ENCODE peak calls at places on chromosomes 7 and 10, in eight cellular contexts. One of them, this sample, is unnamed. For H3K4me1, the result is how much of the 10 kb centered on the place peaks cover.

GRCh38 chr7:116569737-116570136 is 44.9 kb downstream of the CAV1 start:
- DNase-seq in Panc1: no peak
- DNase-seq in left ventricle myocardium inferior: no peak
- DNase-seq in ovary: no peak
- DNase-seq in breast epithelium: no peak
- DNase-seq in uterus: no peak
- DNase-seq in right cardiac atrium: no peak
- DNase-seq in astrocyte: peak
- DNase-seq in this sample: no peak

GRCh38 chr7:129401228-129401967 is 32.8 kb upstream of the STRIP2 start:
- DNase-seq in ovary: no peak
- DNase-seq in breast epithelium: no peak
- DNase-seq in uterus: no peak
- DNase-seq in left ventricle myocardium inferior: no peak
- DNase-seq in astrocyte: no peak
- DNase-seq in right cardiac atrium: no peak
- DNase-seq in Panc1: no peak
- DNase-seq in this sample: no peak

GRCh38 chr7:99694201-99694911 is 14.6 kb upstream of the CYP3A5 start:
- DNase-seq in left ventricle myocardium inferior: no peak
- DNase-seq in astrocyte: no peak
- DNase-seq in breast epithelium: no peak
- DNase-seq in ovary: no peak
- DNase-seq in right cardiac atrium: no peak
- DNase-seq in Panc1: no peak
- DNase-seq in uterus: no peak
- DNase-seq in this sample: no peak

GRCh38 chr10:119651514-119652327 is 541 bp downstream of the BAG3 start:
- DNase-seq in ovary: peak
- DNase-seq in uterus: peak
- DNase-seq in left ventricle myocardium inferior: peak
- DNase-seq in astrocyte: no peak
- DNase-seq in Panc1: no peak
- DNase-seq in right cardiac atrium: peak
- DNase-seq in breast epithelium: no peak
- DNase-seq in this sample: peak

GRCh38 chr10:128063736-128064614 is 62.2 kb downstream of the MKI67 start:
- DNase-seq in right cardiac atrium: no peak
- DNase-seq in breast epithelium: no peak
- DNase-seq in Panc1: no peak
- DNase-seq in astrocyte: no peak
- DNase-seq in left ventricle myocardium inferior: no peak
- DNase-seq in ovary: no peak
- DNase-seq in uterus: no peak
- DNase-seq in this sample: no peak

GRCh38 chr7:41785265-41785664 is 82.4 kb upstream of the INHBA start:
- DNase-seq in ovary: no peak
- DNase-seq in astrocyte: no peak
- DNase-seq in right cardiac atrium: no peak
- DNase-seq in left ventricle myocardium inferior: no peak
- DNase-seq in Panc1: no peak
- DNase-seq in breast epithelium: no peak
- DNase-seq in uterus: no peak
- DNase-seq in this sample: no peak

GRCh38 chr7:30877010-30877740 is 34.5 kb upstream of the AQP1 start:
- DNase-seq in left ventricle myocardium inferior: no peak
- DNase-seq in Panc1: no peak
- DNase-seq in astrocyte: peak
- DNase-seq in breast epithelium: no peak
- DNase-seq in uterus: no peak
- DNase-seq in right cardiac atrium: no peak
- DNase-seq in ovary: no peak
- DNase-seq in this sample: no peak

GRCh38 chr10:70552585-70552984 is 50.0 kb downstream of the PRF1 start:
- DNase-seq in right cardiac atrium: no peak
- DNase-seq in left ventricle myocardium inferior: no peak
- DNase-seq in astrocyte: no peak
- DNase-seq in Panc1: no peak
- DNase-seq in breast epithelium: no peak
- DNase-seq in ovary: no peak
- DNase-seq in uterus: no peak
- DNase-seq in this sample: no peak

GRCh38 chr7:82859106-82859850 is 303.4 kb downstream of the PCLO start:
- DNase-seq in astrocyte: peak
- DNase-seq in uterus: no peak
- DNase-seq in Panc1: no peak
- DNase-seq in ovary: no peak
- DNase-seq in right cardiac atrium: no peak
- DNase-seq in left ventricle myocardium inferior: no peak
- DNase-seq in breast epithelium: no peak
- DNase-seq in this sample: no peak

GRCh38 chr10:101118031-101118430 is 13.1 kb upstream of the TLX1 start:
- DNase-seq in right cardiac atrium: no peak
- DNase-seq in ovary: no peak
- DNase-seq in breast epithelium: no peak
- DNase-seq in uterus: no peak
- DNase-seq in left ventricle myocardium inferior: no peak
- DNase-seq in astrocyte: no peak
- DNase-seq in Panc1: no peak
- DNase-seq in this sample: no peak

GRCh38 chr7:25228386-25228785 is at the start of gene NPVF:
- DNase-seq in breast epithelium: no peak
- DNase-seq in right cardiac atrium: no peak
- DNase-seq in ovary: no peak
- DNase-seq in Panc1: no peak
- DNase-seq in left ventricle myocardium inferior: no peak
- DNase-seq in uterus: no peak
- DNase-seq in astrocyte: no peak
- DNase-seq in this sample: no peak

GRCh38 chr7:34497153-34497777 is 160.8 kb upstream of the NPSR1 start:
- DNase-seq in breast epithelium: no peak
- DNase-seq in left ventricle myocardium inferior: no peak
- DNase-seq in uterus: no peak
- DNase-seq in astrocyte: no peak
- DNase-seq in ovary: no peak
- DNase-seq in Panc1: no peak
- DNase-seq in right cardiac atrium: no peak
- DNase-seq in this sample: no peak

GRCh38 chr10:113053881-113054280 is 103.8 kb downstream of the TCF7L2 start:
- DNase-seq in left ventricle myocardium inferior: no peak
- DNase-seq in Panc1: no peak
- DNase-seq in astrocyte: peak
- DNase-seq in breast epithelium: no peak
- DNase-seq in right cardiac atrium: no peak
- DNase-seq in ovary: no peak
- DNase-seq in uterus: no peak
- DNase-seq in this sample: no peak
- H3K4me1 ChIP-seq in left ventricle myocardium inferior: half or more
- H3K4me1 ChIP-seq in Panc1: half or more
- H3K4me1 ChIP-seq in astrocyte: half or more
- H3K4me1 ChIP-seq in breast epithelium: under half
- H3K4me1 ChIP-seq in right cardiac atrium: under half
- H3K4me1 ChIP-seq in ovary: half or more
- H3K4me1 ChIP-seq in uterus: under half
- H3K4me1 ChIP-seq in this sample: under half

GRCh38 chr10:95841711-95842498 is 65.9 kb upstream of the CC2D2B start:
- DNase-seq in right cardiac atrium: no peak
- DNase-seq in left ventricle myocardium inferior: no peak
- DNase-seq in uterus: no peak
- DNase-seq in breast epithelium: no peak
- DNase-seq in ovary: no peak
- DNase-seq in Panc1: no peak
- DNase-seq in astrocyte: peak
- DNase-seq in this sample: no peak
- H3K27ac ChIP-seq in right cardiac atrium: peak
- H3K27ac ChIP-seq in left ventricle myocardium inferior: peak
- H3K27ac ChIP-seq in uterus: peak
- H3K27ac ChIP-seq in breast epithelium: peak
- H3K27ac ChIP-seq in ovary: no peak
- H3K27ac ChIP-seq in Panc1: no peak
- H3K27ac ChIP-seq in astrocyte: no peak
- H3K27ac ChIP-seq in this sample: peak

GRCh38 chr7:5713124-5713912 is 68.1 kb downstream of the RNF216 start:
- DNase-seq in left ventricle myocardium inferior: no peak
- DNase-seq in Panc1: no peak
- DNase-seq in breast epithelium: no peak
- DNase-seq in right cardiac atrium: no peak
- DNase-seq in ovary: no peak
- DNase-seq in astrocyte: no peak
- DNase-seq in uterus: no peak
- DNase-seq in this sample: no peak

GRCh38 chr7:5712566-5712965 is 68.9 kb downstream of the RNF216 start:
- DNase-seq in breast epithelium: no peak
- DNase-seq in right cardiac atrium: no peak
- DNase-seq in uterus: no peak
- DNase-seq in left ventricle myocardium inferior: no peak
- DNase-seq in Panc1: no peak
- DNase-seq in ovary: no peak
- DNase-seq in astrocyte: no peak
- DNase-seq in this sample: no peak

GRCh38 chr7:5709347-5709950 is 72.0 kb downstream of the RNF216 start:
- DNase-seq in breast epithelium: no peak
- DNase-seq in uterus: no peak
- DNase-seq in Panc1: no peak
- DNase-seq in right cardiac atrium: no peak
- DNase-seq in astrocyte: no peak
- DNase-seq in left ventricle myocardium inferior: no peak
- DNase-seq in ovary: no peak
- DNase-seq in this sample: no peak

GRCh38 chr7:5711419-5711818 is 70.0 kb downstream of the RNF216 start:
- DNase-seq in breast epithelium: no peak
- DNase-seq in Panc1: no peak
- DNase-seq in astrocyte: no peak
- DNase-seq in ovary: no peak
- DNase-seq in uterus: no peak
- DNase-seq in right cardiac atrium: no peak
- DNase-seq in left ventricle myocardium inferior: no peak
- DNase-seq in this sample: no peak

DNA sequence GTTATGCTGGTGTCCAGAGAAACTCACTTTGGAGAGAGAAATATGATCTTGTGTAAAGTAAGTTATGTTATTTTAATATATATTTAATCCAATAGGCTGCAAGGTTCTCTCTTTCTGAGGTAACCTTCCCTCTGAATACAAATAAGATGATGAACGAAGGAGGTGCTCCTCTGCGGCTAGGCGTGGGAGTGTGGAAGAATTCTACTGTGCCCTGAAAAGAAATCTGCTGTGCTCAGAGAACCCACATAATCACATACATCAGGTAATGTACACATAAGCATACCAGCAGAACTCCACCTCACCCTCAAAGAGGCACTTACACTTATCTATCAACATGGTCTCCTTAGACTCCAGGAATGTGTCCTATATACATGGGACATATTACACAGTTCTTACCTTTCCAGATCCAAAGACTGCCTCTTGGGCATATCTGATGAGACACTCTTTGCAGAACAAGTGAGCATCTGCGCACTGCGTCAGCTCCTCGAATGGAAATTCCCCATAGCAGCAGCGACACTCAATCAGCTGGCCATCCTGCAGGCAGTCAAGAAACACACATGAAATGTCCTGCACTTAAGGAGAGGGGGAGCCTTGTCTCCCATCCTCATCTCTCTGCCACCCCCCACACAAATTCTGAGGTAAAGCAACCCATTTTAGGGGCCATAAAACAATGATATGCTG is 66.7 kb downstream of the RNF216 start:
- DNase-seq in uterus: no peak
- DNase-seq in breast epithelium: no peak
- DNase-seq in right cardiac atrium: no peak
- DNase-seq in left ventricle myocardium inferior: no peak
- DNase-seq in ovary: no peak
- DNase-seq in astrocyte: no peak
- DNase-seq in Panc1: no peak
- DNase-seq in this sample: no peak
- H3K4me1 ChIP-seq in uterus: under half
- H3K4me1 ChIP-seq in breast epithelium: under half
- H3K4me1 ChIP-seq in right cardiac atrium: under half
- H3K4me1 ChIP-seq in left ventricle myocardium inferior: under half
- H3K4me1 ChIP-seq in ovary: under half
- H3K4me1 ChIP-seq in astrocyte: under half
- H3K4me1 ChIP-seq in Panc1: under half
- H3K4me1 ChIP-seq in this sample: under half

GRCh38 chr10:87092861-87093460 is 1.7 kb downstream of the GLUD1 start:
- DNase-seq in right cardiac atrium: no peak
- DNase-seq in Panc1: no peak
- DNase-seq in ovary: no peak
- DNase-seq in left ventricle myocardium inferior: no peak
- DNase-seq in astrocyte: peak
- DNase-seq in breast epithelium: no peak
- DNase-seq in uterus: no peak
- DNase-seq in this sample: no peak

GRCh38 chr10:87095241-87095945 is 387 bp downstream of the SHLD2 start:
- DNase-seq in uterus: peak
- DNase-seq in left ventricle myocardium inferior: peak
- DNase-seq in astrocyte: peak
- DNase-seq in ovary: peak
- DNase-seq in breast epithelium: peak
- DNase-seq in Panc1: no peak
- DNase-seq in right cardiac atrium: peak
- DNase-seq in this sample: peak

GRCh38 chr10:87092356-87092860 is 2.2 kb downstream of the GLUD1 start:
- DNase-seq in ovary: no peak
- DNase-seq in uterus: no peak
- DNase-seq in breast epithelium: no peak
- DNase-seq in Panc1: no peak
- DNase-seq in left ventricle myocardium inferior: no peak
- DNase-seq in right cardiac atrium: no peak
- DNase-seq in astrocyte: peak
- DNase-seq in this sample: no peak

GRCh38 chr10:87093461-87094372 is 926 bp downstream of the GLUD1 start:
- DNase-seq in breast epithelium: peak
- DNase-seq in left ventricle myocardium inferior: peak
- DNase-seq in astrocyte: peak
- DNase-seq in uterus: peak
- DNase-seq in ovary: peak
- DNase-seq in Panc1: no peak
- DNase-seq in right cardiac atrium: peak
- DNase-seq in this sample: peak

DNA sequence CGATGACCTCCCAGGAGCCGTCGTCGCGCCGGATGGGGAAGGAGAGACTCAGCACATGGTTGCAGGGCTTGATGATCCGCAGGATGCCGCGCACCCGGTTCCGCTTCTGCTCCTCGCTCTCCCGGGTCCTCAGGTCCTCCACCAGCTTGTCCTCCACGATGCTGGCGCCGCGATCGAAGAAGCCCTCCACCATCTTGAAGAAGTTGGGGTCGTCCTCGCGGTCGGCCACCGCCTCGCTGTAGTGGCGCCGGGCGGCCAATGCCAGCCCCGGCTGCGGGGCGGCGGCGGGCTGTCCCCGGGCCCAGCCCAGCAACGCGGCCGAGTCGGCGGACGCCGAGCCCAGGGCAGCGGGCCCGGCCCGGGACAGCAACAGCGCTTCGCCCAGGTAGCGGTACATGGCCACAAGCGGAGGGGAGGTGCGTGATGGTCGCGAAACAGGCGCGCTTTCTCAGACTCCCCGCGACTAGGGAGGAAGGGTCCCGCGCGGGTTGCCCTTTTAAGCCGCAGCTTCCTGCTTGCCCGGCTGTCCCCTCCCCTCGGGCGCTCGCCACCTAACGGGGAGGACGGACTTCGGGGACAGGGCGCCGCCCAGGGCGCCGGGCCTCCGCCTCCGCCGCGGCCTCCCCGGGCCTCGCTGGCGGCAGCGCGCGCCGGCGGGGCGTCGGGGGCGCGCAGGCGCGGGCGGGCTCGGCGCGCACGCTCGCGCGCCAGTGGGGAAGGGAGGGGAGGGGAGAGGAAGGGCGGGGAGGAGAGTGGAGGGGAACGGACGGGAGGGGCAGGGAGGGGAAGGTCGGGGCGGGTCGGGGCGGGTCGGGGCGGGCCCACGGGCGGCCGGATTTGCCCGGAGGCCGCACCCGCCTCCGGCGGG is at the start of the genes GLUD1 and SHLD2:
- DNase-seq in uterus: peak
- DNase-seq in Panc1: no peak
- DNase-seq in astrocyte: peak
- DNase-seq in left ventricle myocardium inferior: peak
- DNase-seq in breast epithelium: peak
- DNase-seq in right cardiac atrium: peak
- DNase-seq in ovary: peak
- DNase-seq in this sample: peak
- H3K27ac ChIP-seq in uterus: peak
- H3K27ac ChIP-seq in Panc1: peak
- H3K27ac ChIP-seq in astrocyte: peak
- H3K27ac ChIP-seq in left ventricle myocardium inferior: peak
- H3K27ac ChIP-seq in breast epithelium: peak
- H3K27ac ChIP-seq in right cardiac atrium: peak
- H3K27ac ChIP-seq in ovary: peak
- H3K27ac ChIP-seq in this sample: peak